ENCODE peak calls at places on chromosomes 16 and 17, in nine cellular contexts. G is AG09309, S is endothelial cell, W is vagina, A is GM13977, O is astrocyte of the spinal cord, M is astrocyte, C is RWPE1, D is left ventricle myocardium inferior. U is an unnamed sample.

GRCh38 chr16:29876578-29877249 is 13.7 kb upstream of the CDIPT start:
- DNase-seq in G (no peak), S (no peak), W (no peak), A (no peak), O (no peak), M (no peak), C (no peak), D (no peak), U (no peak)

GRCh38 chr16:80804451-80805383 is at the start of gene CDYL2:
- DNase-seq in G (no peak), S (no peak), W (no peak), A (peak; percentile 92), O (no peak), M (no peak), C (peak; percentile 20), D (peak; percentile 48), U (peak; percentile 7)

GRCh38 chr17:74858672-74859438 is 830 bp downstream of the GRIN2C start:
- DNase-seq in G (no peak), S (no peak), W (no peak), A (no peak), O (no peak), M (no peak), C (no peak), D (no peak), U (no peak)

GRCh38 chr17:77374170-77374936 is 233.6 kb downstream of the SEC14L1 start:
- DNase-seq in G (no peak), S (peak; percentile 83), W (no peak), A (peak; percentile 89), O (peak; percentile 85), M (peak; percentile 77), C (no peak), D (peak; percentile 87), U (peak; percentile 95)

GRCh38 chr17:77472837-77473214 is 332.1 kb downstream of the SEC14L1 start:
- DNase-seq in G (no peak), S (peak; percentile 38), W (no peak), A (no peak), O (no peak), M (no peak), C (no peak), D (no peak), U (no peak)

GRCh38 chr16:19588661-19589060 is 33.2 kb downstream of the VPS35L start:
- DNase-seq in G (no peak), S (no peak), W (no peak), A (no peak), O (no peak), M (peak; percentile 20), C (no peak), D (no peak), U (no peak)

GRCh38 chr17:50847566-50847965 is 12.2 kb downstream of the WFIKKN2 start:
- DNase-seq in G (no peak), S (no peak), W (no peak), A (no peak), O (no peak), M (no peak), C (no peak), D (no peak), U (no peak)

GRCh38 chr16:3577302-3577752 is at the start of gene NLRC3:
- DNase-seq in G (no peak), S (no peak), W (no peak), A (no peak), O (no peak), M (no peak), C (no peak), D (no peak), U (no peak)

GRCh38 chr17:79840989-79841286 is 1.7 kb upstream of the CBX4 start:
- DNase-seq in G (no peak), S (no peak), W (no peak), A (no peak), O (no peak), M (peak; percentile 24), C (no peak), D (no peak), U (no peak)

DNA sequence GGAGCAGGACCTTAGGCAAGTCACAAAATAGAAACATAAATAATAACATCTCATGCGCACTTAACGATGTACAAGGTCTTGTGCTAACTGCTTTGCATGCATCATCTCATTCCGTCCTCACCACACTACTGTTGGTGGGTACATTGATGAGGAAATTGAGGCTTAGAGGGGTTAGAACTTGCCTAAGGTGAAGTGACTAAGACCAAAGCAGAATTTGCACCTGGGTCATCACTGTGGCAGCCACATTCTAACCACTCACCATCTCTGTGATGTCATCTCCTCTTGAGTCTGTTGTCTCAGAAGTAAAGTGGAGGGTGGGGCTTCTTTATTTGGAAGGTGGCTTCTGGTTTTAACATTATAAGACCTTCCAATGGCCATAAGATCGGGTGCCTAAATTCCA is 20.4 kb upstream of the TRIM25 start:
- DNase-seq in G (no peak), S (no peak), W (no peak), A (no peak), O (no peak), M (no peak), C (no peak), D (no peak), U (no peak)
- TF ChIP-seq CTCF in G (no peak), S (no peak), W (no peak), A (no peak), O (no peak), M (no peak), C (no peak), D (no peak), U (no peak)

GRCh38 chr16:66381585-66382170 is 15.2 kb downstream of the CDH5 start:
- DNase-seq in G (no peak), S (no peak), W (no peak), A (no peak), O (no peak), M (no peak), C (no peak), D (no peak), U (no peak)

GRCh38 chr16:66380421-66380820 is 13.9 kb downstream of the CDH5 start:
- DNase-seq in G (no peak), S (no peak), W (no peak), A (no peak), O (no peak), M (no peak), C (no peak), D (no peak), U (no peak)

GRCh38 chr16:66383551-66383950 is 17.1 kb downstream of the CDH5 start:
- DNase-seq in G (no peak), S (no peak), W (no peak), A (no peak), O (no peak), M (no peak), C (no peak), D (no peak), U (no peak)

GRCh38 chr16:66382966-66383299 is 16.4 kb downstream of the CDH5 start:
- DNase-seq in G (peak; percentile 28), S (no peak), W (no peak), A (no peak), O (peak; percentile 88), M (peak; percentile 97), C (peak; percentile 88), D (no peak), U (no peak)

DNA sequence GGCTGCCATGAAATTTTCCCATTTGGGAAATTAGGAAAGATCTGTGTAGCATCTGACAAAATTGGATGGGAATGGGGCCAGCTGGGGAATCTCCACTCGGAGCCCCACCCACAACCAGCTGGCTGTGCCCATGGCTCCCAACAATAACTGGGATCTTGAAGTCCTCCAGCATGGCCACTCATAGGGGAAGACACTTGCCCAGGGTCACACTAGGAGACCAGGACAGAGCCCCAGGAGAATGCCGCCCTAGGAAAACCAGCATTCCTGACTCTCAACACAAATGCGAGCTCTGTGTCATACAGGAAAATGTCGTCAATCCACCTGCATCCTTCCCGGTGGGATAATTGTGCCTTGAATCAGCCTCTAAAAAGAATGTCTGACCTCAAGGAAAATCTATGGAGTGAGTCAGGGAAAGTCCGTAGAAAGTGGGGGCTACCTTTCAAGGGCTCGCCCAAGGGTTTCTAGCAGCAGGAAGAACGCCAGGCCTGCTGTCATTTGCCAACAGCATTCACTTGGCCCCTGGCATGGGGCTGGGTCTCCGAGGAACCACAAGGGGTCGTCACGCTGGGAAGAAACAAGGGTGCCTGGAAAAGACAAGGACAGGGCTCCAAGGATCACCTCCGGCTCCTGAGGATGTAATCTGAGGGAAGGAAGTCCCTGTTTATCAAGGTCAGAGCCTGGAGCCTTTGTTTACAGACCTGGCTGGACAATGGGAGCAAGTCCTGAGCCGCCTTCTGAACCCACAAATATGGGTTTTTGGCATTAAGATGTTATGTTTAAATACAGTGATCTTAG is 15.9 kb downstream of the CDH5 start:
- DNase-seq in G (peak; percentile 29), S (peak; percentile 49), W (no peak), A (no peak), O (peak; percentile 85), M (peak; percentile 96), C (peak; percentile 86), D (no peak), U (no peak)
- TF ChIP-seq CTCF in G (no peak), S (peak; percentile 18), W (no peak), A (no peak), O (peak; percentile 17), M (peak; percentile 12), C (no peak), D (no peak), U (no peak)

DNA sequence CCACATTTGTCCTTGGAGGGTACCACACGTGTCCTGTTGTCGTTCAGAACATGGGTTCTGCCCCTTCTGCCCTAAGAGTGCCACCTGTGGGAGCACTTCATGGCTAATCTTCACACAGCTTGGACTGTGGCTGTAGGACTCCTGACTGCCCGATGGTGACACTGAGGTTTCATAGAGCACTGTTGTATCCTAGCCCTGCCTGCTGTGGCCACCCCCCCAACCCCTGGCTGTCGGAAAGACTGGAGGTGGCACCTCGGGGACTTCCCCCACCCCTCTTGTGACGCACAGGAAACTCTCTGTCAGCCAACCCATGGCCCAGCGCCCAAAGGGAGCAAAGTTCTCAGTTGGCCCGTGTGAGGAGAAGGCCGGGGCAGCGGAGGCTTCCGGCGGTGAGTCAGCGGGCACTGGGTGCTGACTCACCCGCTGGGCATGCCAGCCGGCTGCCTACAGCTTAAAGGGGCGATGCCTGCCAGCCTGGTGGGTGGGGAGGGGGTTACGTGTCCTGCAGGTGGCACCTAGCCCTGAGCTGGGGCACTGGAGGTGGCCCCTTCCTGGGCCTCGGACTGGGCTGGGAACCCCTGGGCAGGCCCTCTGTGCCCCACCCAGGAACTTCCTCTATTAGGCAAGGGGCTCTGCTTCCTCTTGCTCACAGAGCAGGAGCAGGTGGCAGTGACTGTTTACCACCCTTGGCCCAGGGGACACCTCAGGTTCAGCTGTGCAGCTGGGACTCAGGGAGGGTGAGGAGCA is 3.4 kb downstream of the MAP2K3 start:
- DNase-seq in G (peak; percentile 86), S (no peak), W (no peak), A (peak; percentile 78), O (peak; percentile 95), M (peak; percentile 91), C (peak; percentile 91), D (peak; percentile 95), U (no peak)
- TF ChIP-seq CTCF in G (no peak), S (no peak), W (no peak), A (no peak), O (no peak), M (no peak), C (no peak), D (no peak), U (no peak)

DNA sequence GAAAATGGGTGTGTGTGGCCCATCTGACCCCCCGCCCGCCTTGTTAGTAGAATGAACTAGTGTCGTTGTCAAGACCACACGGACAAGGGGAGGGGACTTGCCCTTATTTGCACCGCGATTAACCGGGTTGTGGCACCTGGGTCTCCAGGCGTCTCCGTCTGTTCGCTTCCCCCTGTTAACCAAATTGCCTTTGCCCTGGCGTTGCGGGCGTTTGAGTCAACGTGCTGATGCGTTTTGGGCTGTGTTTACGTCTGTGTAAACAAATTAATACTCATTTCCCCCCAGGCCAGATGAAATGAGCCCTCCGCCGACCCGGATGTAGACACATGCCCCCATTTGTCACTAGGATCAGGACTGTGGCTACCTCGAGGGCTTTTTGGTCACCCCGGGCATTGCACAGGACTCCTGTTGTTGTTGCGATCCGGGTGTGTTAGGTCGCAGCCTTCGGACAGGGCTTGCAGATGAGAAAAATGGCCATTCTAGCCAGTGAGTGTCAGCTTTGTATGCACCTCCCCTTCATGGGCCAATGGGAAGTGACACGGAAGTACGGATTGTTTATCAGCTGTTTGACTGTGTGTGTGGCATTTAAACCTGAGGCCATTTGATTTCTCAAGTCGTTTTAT is 906 bp downstream of the RBL2 start:
- DNase-seq in G (peak; percentile 58), S (peak; percentile 56), W (no peak), A (peak; percentile 82), O (peak; percentile 85), M (peak; percentile 88), C (peak; percentile 81), D (peak; percentile 41), U (peak; percentile 69)
- TF ChIP-seq CTCF in G (no peak), S (no peak), W (no peak), A (no peak), O (no peak), M (no peak), C (no peak), D (no peak), U (no peak)